ENCODE peak calls at places on chromosomes 7 and 10, in six cellular contexts. Y, I, A, H, F and B are unnamed samples.

GRCh38 chr10:82162549-82163210 is 287.7 kb downstream of the NRG3 start:
- DNase-seq in I (no peak), H (no peak), F (no peak), Y (no peak), A (no peak), B (no peak)

GRCh38 chr10:114271014-114271778 is 32.1 kb downstream of the VWA2 start:
- DNase-seq in A (no peak), H (peak), F (no peak), I (no peak), Y (no peak), B (no peak)

GRCh38 chr7:67636363-67637355 is 640.0 kb downstream of the TYW1 start:
- DNase-seq in H (no peak), A (no peak), Y (no peak), I (no peak), F (no peak), B (no peak)

GRCh38 chr7:24406053-24406561 is 122.1 kb downstream of the NPY start:
- DNase-seq in A (no peak), Y (no peak), I (no peak), F (no peak), H (peak), B (no peak)

GRCh38 chr10:95330966-95331453 is 40.2 kb upstream of the PDLIM1 start:
- DNase-seq in H (peak), F (no peak), A (no peak), I (no peak), Y (no peak), B (no peak)

GRCh38 chr7:87671-88070 is 104.7 kb upstream of the FAM20C start:
- DNase-seq in A (no peak), H (no peak), Y (no peak), I (no peak), F (no peak), B (no peak)

GRCh38 chr7:134368851-134369533 is 52.3 kb upstream of the SLC35B4 start:
- DNase-seq in F (no peak), A (no peak), I (peak), Y (peak), H (peak), B (no peak)

GRCh38 chr7:26937306-26937705 is 72.9 kb upstream of the SKAP2 start:
- DNase-seq in F (no peak), H (no peak), A (no peak), I (no peak), Y (no peak), B (no peak)

GRCh38 chr7:36474283-36475010 is 84.8 kb downstream of the ANLN start:
- DNase-seq in H (no peak), I (no peak), A (no peak), Y (no peak), F (peak), B (no peak)

GRCh38 chr7:139823855-139824670 is 5.0 kb upstream of the TBXAS1 start:
- DNase-seq in A (no peak), H (peak), I (no peak), Y (no peak), F (no peak), B (no peak)

GRCh38 chr10:109773818-109774440 is 149.4 kb downstream of the XPNPEP1 start:
- DNase-seq in H (peak), F (no peak), I (peak), A (no peak), Y (peak), B (no peak)

GRCh38 chr7:118918556-118918955 is 694.1 kb downstream of the ANKRD7 start:
- DNase-seq in A (no peak), H (peak), I (peak), F (no peak), Y (no peak), B (no peak)

GRCh38 chr7:84674236-84674913 is 479.8 kb upstream of the SEMA3A start:
- DNase-seq in I (no peak), A (no peak), Y (no peak), H (peak), F (no peak), B (no peak)

GRCh38 chr10:103276251-103276936 is 544 bp upstream of the INA start:
- DNase-seq in A (no peak), F (no peak), H (no peak), I (no peak), Y (no peak), B (no peak)

GRCh38 chr7:74355091-74355490 is 65.9 kb downstream of the CLIP2 start:
- DNase-seq in Y (peak), I (peak), A (no peak), F (no peak), H (peak), B (no peak)

GRCh38 chr7:139995034-139995915 is 67.5 kb downstream of the PARP12 start:
- DNase-seq in F (no peak), I (no peak), H (peak), Y (no peak), A (no peak), B (no peak)

GRCh38 chr10:30070001-30070759 is 10.8 kb upstream of the JCAD start:
- DNase-seq in I (no peak), F (no peak), H (peak), A (no peak), Y (no peak), B (no peak)

GRCh38 chr7:142181966-142182365 is 70.4 kb downstream of the MGAM2 start:
- DNase-seq in I (no peak), F (no peak), H (no peak), Y (no peak), A (no peak), B (no peak)

GRCh38 chr10:90847436-90847835 is 10.4 kb downstream of the HTR7 start:
- DNase-seq in A (no peak), H (peak), Y (peak), I (no peak), F (no peak), B (no peak)

GRCh38 chr7:42932861-42933591 is 850 bp downstream of the MRPL32 start:
- DNase-seq in Y (no peak), I (no peak), H (peak), F (no peak), A (no peak), B (peak)

GRCh38 chr7:100894860-100895700 is 608 bp downstream of the ACHE start:
- DNase-seq in A (peak), I (no peak), Y (no peak), H (no peak), F (no peak), B (no peak)

GRCh38 chr7:101677421-101678137 is 48.5 kb upstream of the MYL10 start:
- DNase-seq in I (peak), H (peak), Y (no peak), F (no peak), A (no peak), B (no peak)

GRCh38 chr7:143435266-143435665 is 8.0 kb upstream of the TAS2R60 start:
- DNase-seq in A (no peak), F (no peak), H (no peak), Y (no peak), I (no peak), B (no peak)

GRCh38 chr10:48306870-48307531 is 524 bp downstream of the MAPK8 start:
- DNase-seq in A (peak), F (peak), H (peak), I (peak), Y (no peak), B (peak)

GRCh38 chr10:115001506-115002381 is 63.7 kb downstream of the TRUB1 start:
- DNase-seq in Y (no peak), I (no peak), F (no peak), A (no peak), H (peak), B (no peak)